ENCODE peak calls at places on chromosome 7, in seven cellular contexts. K is activated B cell treated with CpG ODN at 0.5 μM for 24 hours; O is chondrocyte; T is cardiac fibroblast; N is astrocyte of the spinal cord; L is fibroblast of pulmonary artery; G is CD8-positive, alpha-beta T cell. Z is an unnamed sample.

GRCh38 chr7:36280840-36281812 is 108.5 kb upstream of the ANLN start:
- DNase-seq in K (no peak), O (no peak), T (peak), N (peak), L (peak), G (no peak), Z (peak)

GRCh38 chr7:139029353-139029752 is 6.5 kb downstream of the ZC3HAV1L start:
- DNase-seq in K (no peak), O (no peak), T (no peak), N (no peak), L (no peak), G (no peak), Z (no peak)

GRCh38 chr7:92750961-92751360 is 85.4 kb downstream of the CDK6 start:
- DNase-seq in K (no peak), O (no peak), T (peak), N (peak), L (no peak), G (no peak), Z (no peak)

GRCh38 chr7:76397409-76398183 is 11.9 kb downstream of the SSC4D start:
- DNase-seq in K (peak), O (no peak), T (peak), N (peak), L (peak), G (peak), Z (peak)

GRCh38 chr7:140295224-140295623 is 103.1 kb downstream of the SLC37A3 start:
- DNase-seq in K (no peak), O (no peak), T (no peak), N (no peak), L (no peak), G (no peak), Z (no peak)

GRCh38 chr7:128940494-128941322 is 3.0 kb downstream of the IRF5 start:
- DNase-seq in K (peak), O (no peak), T (no peak), N (no peak), L (no peak), G (peak), Z (no peak)

GRCh38 chr7:82234457-82235049 is 209.0 kb downstream of the CACNA2D1 start:
- DNase-seq in K (no peak), O (no peak), T (peak), N (peak), L (peak), G (no peak), Z (peak)

GRCh38 chr7:135801045-135801693 is 52.6 kb upstream of the FAM180A start:
- DNase-seq in K (no peak), O (no peak), T (peak), N (peak), L (peak), G (peak), Z (peak)

GRCh38 chr7:157813053-157813452 is 476.2 kb downstream of the DNAJB6 start:
- DNase-seq in K (no peak), O (peak), T (no peak), N (no peak), L (no peak), G (no peak), Z (no peak)

GRCh38 chr7:28706607-28707006 is 251.5 kb downstream of the TRIL start:
- DNase-seq in K (no peak), O (no peak), T (no peak), N (no peak), L (no peak), G (no peak), Z (peak)

GRCh38 chr7:2941201-2941859 is 97.2 kb upstream of the GNA12 start:
- DNase-seq in K (no peak), O (peak), T (no peak), N (no peak), L (no peak), G (no peak), Z (no peak)

GRCh38 chr7:102890292-102890970 is 22.4 kb upstream of the LRRC17 start:
- DNase-seq in K (no peak), O (no peak), T (peak), N (peak), L (peak), G (no peak), Z (no peak)

GRCh38 chr7:147023390-147023914 is 906.9 kb downstream of the CNTNAP2 start:
- DNase-seq in K (no peak), O (no peak), T (no peak), N (no peak), L (no peak), G (no peak), Z (no peak)

GRCh38 chr7:6171532-6172330 is 100.7 kb downstream of the CYTH3 start:
- DNase-seq in K (no peak), O (peak), T (no peak), N (no peak), L (no peak), G (no peak), Z (no peak)

GRCh38 chr7:40470111-40470736 is 335.4 kb downstream of the SUGCT start:
- DNase-seq in K (no peak), O (no peak), T (peak), N (peak), L (no peak), G (no peak), Z (no peak)

GRCh38 chr7:42247301-42247700 is 10.3 kb upstream of the GLI3 start:
- DNase-seq in K (no peak), O (no peak), T (peak), N (peak), L (peak), G (no peak), Z (no peak)

GRCh38 chr7:138328215-138328614 is 131.8 kb upstream of the TRIM24 start:
- DNase-seq in K (no peak), O (no peak), T (peak), N (no peak), L (peak), G (no peak), Z (no peak)

GRCh38 chr7:153954477-153954876 is 97.7 kb upstream of the DPP6 start:
- DNase-seq in K (no peak), O (no peak), T (no peak), N (no peak), L (no peak), G (no peak), Z (no peak)

GRCh38 chr7:44114586-44115310 is 8.6 kb downstream of the POLD2 start:
- DNase-seq in K (no peak), O (no peak), T (no peak), N (no peak), L (no peak), G (no peak), Z (no peak)

GRCh38 chr7:139681812-139682135 is 96.0 kb downstream of the HIPK2 start:
- DNase-seq in K (no peak), O (no peak), T (no peak), N (no peak), L (no peak), G (no peak), Z (no peak)

GRCh38 chr7:134828361-134828760 is 48.9 kb downstream of the CALD1 start:
- DNase-seq in K (no peak), O (no peak), T (peak), N (no peak), L (peak), G (no peak), Z (no peak)

GRCh38 chr7:76291346-76292205 is 10.9 kb upstream of the HSPB1 start:
- DNase-seq in K (peak), O (peak), T (peak), N (peak), L (peak), G (peak), Z (peak)

DNA sequence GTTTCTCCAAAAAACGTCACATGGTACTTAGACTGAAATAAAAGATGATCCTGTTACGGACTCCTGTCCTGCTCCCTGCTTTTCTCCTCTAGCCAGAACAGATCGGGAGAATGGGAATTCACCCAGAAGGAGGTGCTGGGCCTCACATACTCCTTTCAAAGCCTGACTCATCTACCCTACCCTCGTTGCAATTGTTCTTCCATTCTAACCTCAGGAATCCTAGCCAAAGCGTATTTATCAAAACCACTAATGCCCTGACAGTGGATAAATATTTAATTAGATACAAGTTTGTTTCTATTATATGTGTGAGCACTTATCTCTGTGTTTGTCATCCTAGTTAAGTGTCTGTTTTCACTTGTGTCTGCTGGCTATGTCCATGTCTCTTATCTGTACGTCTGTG is 21.7 kb downstream of the ZCWPW1 start:
- DNase-seq in K (no peak), O (no peak), T (peak), N (peak), L (peak), G (no peak), Z (peak)
- TF ChIP-seq CTCF in K (no peak), O (no peak), T (no peak), N (no peak), L (peak), G (no peak), Z (no peak)

GRCh38 chr7:99311702-99312101 is 14.0 kb upstream of the ARPC1A start:
- DNase-seq in K (no peak), O (no peak), T (no peak), N (no peak), L (no peak), G (no peak), Z (peak)
- TF ChIP-seq CTCF in K (no peak), O (peak), T (no peak), N (no peak), L (no peak), G (no peak), Z (no peak)

DNA sequence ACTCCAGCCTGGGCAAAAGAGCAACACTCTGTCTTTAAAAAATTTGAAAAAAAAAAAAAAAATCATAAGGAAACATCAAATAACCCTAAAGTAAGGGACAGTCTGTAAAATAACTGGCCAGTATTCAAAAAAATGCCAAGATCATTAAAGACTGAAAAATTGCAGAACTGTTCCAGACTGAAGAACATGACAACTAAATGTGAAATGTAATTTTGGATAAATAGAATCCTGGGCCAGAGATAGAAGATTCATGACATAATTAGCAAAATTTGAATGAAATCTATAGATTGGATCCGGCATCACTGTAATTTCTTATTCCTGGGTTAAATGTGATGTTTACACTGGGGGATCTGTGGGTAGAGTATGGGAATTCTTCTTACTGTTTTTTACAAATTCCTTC is 3.0 kb downstream of the PSPH start:
- DNase-seq in K (no peak), O (no peak), T (no peak), N (no peak), L (no peak), G (no peak), Z (no peak)
- TF ChIP-seq CTCF in K (no peak), O (no peak), T (no peak), N (no peak), L (no peak), G (no peak), Z (no peak)

GRCh38 chr7:50707607-50708006 is 75.1 kb downstream of the GRB10 start:
- DNase-seq in K (no peak), O (no peak), T (no peak), N (no peak), L (no peak), G (no peak), Z (no peak)

GRCh38 chr7:50709151-50709550 is 73.5 kb downstream of the GRB10 start:
- DNase-seq in K (no peak), O (no peak), T (no peak), N (no peak), L (no peak), G (no peak), Z (no peak)

GRCh38 chr7:50703654-50704053 is 79.0 kb downstream of the GRB10 start:
- DNase-seq in K (no peak), O (no peak), T (no peak), N (no peak), L (no peak), G (no peak), Z (no peak)

GRCh38 chr7:50704844-50705243 is 77.9 kb downstream of the GRB10 start:
- DNase-seq in K (no peak), O (no peak), T (no peak), N (no peak), L (no peak), G (no peak), Z (no peak)

DNA sequence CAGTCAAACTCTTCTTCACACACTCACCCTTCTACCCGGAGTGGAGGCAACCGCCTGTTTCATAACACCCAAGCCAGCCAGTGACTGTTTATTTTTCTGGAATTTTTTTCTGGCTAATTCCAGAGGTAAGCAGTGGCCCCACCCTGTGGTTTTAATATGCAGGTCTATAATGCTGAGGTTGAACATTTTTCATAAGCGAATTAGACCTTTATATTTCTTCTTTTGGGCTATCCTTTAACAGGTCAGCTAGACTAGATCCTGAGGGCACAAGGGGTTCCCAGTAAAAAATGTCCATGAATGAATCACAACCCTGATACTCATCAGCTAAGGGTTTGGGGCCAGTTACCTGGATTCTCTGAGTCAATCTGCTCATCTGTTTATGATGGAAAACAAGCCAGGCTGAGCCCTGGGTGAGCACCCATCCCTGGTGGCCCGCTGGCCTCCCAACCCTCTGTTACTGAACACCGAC is 76.2 kb downstream of the GRB10 start:
- DNase-seq in K (no peak), O (no peak), T (no peak), N (no peak), L (no peak), G (no peak), Z (peak)
- TF ChIP-seq CTCF in K (no peak), O (no peak), T (no peak), N (no peak), L (no peak), G (no peak), Z (no peak)

DNA sequence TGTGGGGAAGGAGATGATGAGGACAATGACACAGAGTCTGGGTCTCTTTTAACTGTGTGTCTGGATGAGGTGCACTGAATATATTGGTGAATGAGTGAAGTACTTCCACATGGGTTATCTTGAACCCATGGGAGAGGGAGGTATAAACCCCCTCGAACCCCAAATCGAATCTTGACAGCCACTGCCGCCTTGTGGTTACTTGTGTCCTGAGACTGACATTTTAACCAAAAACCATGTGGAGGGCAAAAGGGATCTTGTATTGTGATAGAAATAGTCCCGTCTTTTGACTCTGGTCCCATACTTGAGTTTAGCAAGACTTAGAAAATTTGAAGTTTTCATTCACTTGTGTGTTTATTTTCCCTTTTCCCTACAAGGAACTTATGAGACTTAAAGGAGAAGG is 283.3 kb downstream of the PHTF2 start:
- DNase-seq in K (no peak), O (no peak), T (no peak), N (no peak), L (no peak), G (no peak), Z (no peak)
- TF ChIP-seq CTCF in K (no peak), O (no peak), T (no peak), N (no peak), L (no peak), G (no peak), Z (no peak)